ENCODE peak calls at places on chromosome 9, in eight cellular contexts. L, I, Q, G, A, O, M and J are unnamed samples.

GRCh38 chr9:110089681-110090370 is 118.1 kb downstream of the C9orf152 start:
- DNase-seq in I (no peak), O (no peak), G (no peak), Q (no peak), M (peak; percentile 49), A (no peak), L (no peak), J (no peak)

GRCh38 chr9:114314256-114314867 is 8.5 kb upstream of the ORM1 start:
- DNase-seq in G (no peak), O (no peak), Q (no peak), A (no peak), L (no peak), M (no peak), I (peak; percentile 30), J (no peak)

GRCh38 chr9:110069326-110070248 is 138.4 kb downstream of the C9orf152 start:
- DNase-seq in M (peak; percentile 66), G (no peak), I (no peak), A (peak; percentile 96), O (no peak), L (no peak), Q (peak; percentile 62), J (no peak)

GRCh38 chr9:136112541-136112940 is 6.1 kb downstream of the TMEM250 start:
- DNase-seq in I (no peak), Q (no peak), M (no peak), L (no peak), A (no peak), G (no peak), O (no peak), J (no peak)

GRCh38 chr9:35114921-35115341 is 731 bp downstream of the ATOSB start:
- DNase-seq in L (peak; percentile 68), G (peak; percentile 44), O (peak; percentile 60), A (peak; percentile 79), I (peak; percentile 71), M (peak; percentile 86), Q (peak; percentile 74), J (peak; percentile 51)

GRCh38 chr9:114400219-114400618 is 12.4 kb upstream of the AKNA start:
- DNase-seq in L (no peak), M (no peak), A (no peak), I (no peak), Q (no peak), O (no peak), G (no peak), J (no peak)

GRCh38 chr9:81498576-81498975 is 190.8 kb downstream of the TLE1 start:
- DNase-seq in I (no peak), L (no peak), M (no peak), Q (no peak), A (no peak), G (no peak), O (no peak), J (no peak)

GRCh38 chr9:36164361-36164760 is 4.8 kb upstream of the CCIN start:
- DNase-seq in M (no peak), I (peak; percentile 67), Q (no peak), G (no peak), A (no peak), O (peak; percentile 66), L (peak; percentile 19), J (peak; percentile 33)

GRCh38 chr9:34496149-34496712 is 26.6 kb downstream of the ENHO start:
- DNase-seq in O (no peak), A (no peak), M (no peak), I (no peak), Q (no peak), L (peak; percentile 49), G (no peak), J (peak; percentile 12)

GRCh38 chr9:95018099-95018927 is 291.8 kb downstream of the AOPEP start:
- DNase-seq in L (peak; percentile 46), O (no peak), I (no peak), G (peak; percentile 45), M (peak; percentile 63), Q (no peak), A (peak; percentile 93), J (no peak)

GRCh38 chr9:97563458-97564135 is 62.1 kb downstream of the TMOD1 start:
- DNase-seq in A (no peak), L (no peak), Q (no peak), G (no peak), I (no peak), M (no peak), O (no peak), J (no peak)

GRCh38 chr9:129027685-129028191 is 393 bp downstream of the SH3GLB2 start:
- DNase-seq in I (no peak), L (peak; percentile 67), A (peak; percentile 28), Q (no peak), M (peak; percentile 84), G (peak; percentile 29), O (peak; percentile 79), J (no peak)

GRCh38 chr9:4600363-4600762 is 61.7 kb upstream of the PLPP6 start:
- DNase-seq in Q (no peak), L (no peak), O (no peak), I (no peak), M (no peak), A (no peak), G (no peak), J (no peak)

GRCh38 chr9:27471789-27472585 is 52.1 kb upstream of the IFNK start:
- DNase-seq in A (no peak), I (no peak), G (peak; percentile 55), M (no peak), Q (no peak), O (peak; percentile 44), L (no peak), J (no peak)

GRCh38 chr9:134371731-134372130 is 45.5 kb downstream of the RXRA start:
- DNase-seq in L (no peak), M (peak; percentile 93), A (no peak), Q (peak; percentile 89), G (peak; percentile 55), I (no peak), O (no peak), J (no peak)

GRCh38 chr9:35689351-35689600 is 449 bp downstream of the TPM2 start:
- DNase-seq in O (no peak), L (no peak), G (no peak), I (no peak), Q (no peak), M (no peak), A (no peak), J (no peak)

DNA sequence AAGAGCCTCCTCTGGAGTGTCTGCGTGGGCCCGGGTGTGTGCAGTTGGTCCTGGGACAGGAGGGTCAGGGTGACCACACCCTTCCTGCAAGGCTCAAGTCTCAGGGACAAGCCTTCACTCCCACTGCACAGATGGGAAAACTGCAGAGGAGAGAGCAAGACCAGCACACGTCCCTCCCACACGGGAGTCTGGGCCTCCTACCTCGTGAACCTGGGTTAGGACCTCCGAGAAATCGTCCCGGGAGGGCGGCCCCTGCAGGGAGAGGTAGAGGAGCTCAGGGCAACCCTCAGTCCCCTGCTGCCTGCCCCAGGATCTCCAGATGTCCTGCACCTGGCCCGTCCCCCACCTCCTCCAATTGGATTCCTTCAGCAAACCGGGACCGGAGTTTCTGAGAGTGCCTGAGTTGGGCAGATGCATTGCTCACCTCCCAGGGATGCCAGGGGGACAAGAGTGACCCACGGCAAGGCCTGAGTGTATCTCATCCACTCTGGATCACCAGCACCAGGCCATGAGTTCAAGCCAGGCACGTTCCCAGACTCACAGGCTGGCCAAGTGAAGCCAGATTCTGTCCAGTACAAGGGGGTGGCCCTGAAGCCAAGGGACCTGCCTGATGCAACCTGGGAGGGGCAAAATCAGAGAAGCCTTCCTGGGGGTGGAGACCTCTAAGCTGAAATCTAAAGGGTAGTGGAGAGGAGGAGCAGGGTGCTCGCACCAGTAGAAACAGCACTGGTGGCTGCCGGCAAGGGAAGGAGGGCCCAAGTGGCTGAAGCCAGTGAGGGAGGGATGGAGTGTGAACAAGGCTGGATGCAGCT is 2.1 kb downstream of the PIP5KL1 start:
- DNase-seq in M (peak; percentile 56), I (peak; percentile 65), L (no peak), O (no peak), Q (no peak), A (no peak), G (no peak), J (no peak)
- H3K27me3 ChIP-seq in M (peaks cover 15% of the 10 kb centered on the region), I (peaks cover 51% of the 10 kb centered on the region), L (no peaks in the 10 kb centered on the region), O (no peaks in the 10 kb centered on the region), Q (no peaks in the 10 kb centered on the region), A (no peaks in the 10 kb centered on the region), G (no peaks in the 10 kb centered on the region), J (peaks cover 31% of the 10 kb centered on the region)

GRCh38 chr9:33161589-33162132 is 5.5 kb downstream of the B4GALT1 start:
- DNase-seq in O (no peak), M (no peak), I (no peak), L (no peak), G (peak; percentile 70), A (no peak), Q (no peak), J (no peak)

GRCh38 chr9:33164138-33164809 is 2.9 kb downstream of the B4GALT1 start:
- DNase-seq in M (no peak), G (no peak), O (no peak), A (no peak), I (no peak), Q (no peak), L (peak; percentile 18), J (peak; percentile 48)

GRCh38 chr9:33165263-33166151 is 1.6 kb downstream of the B4GALT1 start:
- DNase-seq in A (peak; percentile 84), Q (peak; percentile 72), I (peak; percentile 56), L (peak; percentile 69), G (peak; percentile 58), M (no peak), O (peak; percentile 42), J (no peak)

GRCh38 chr9:33162721-33163311 is 4.3 kb downstream of the B4GALT1 start:
- DNase-seq in Q (no peak), G (peak; percentile 90), I (no peak), A (peak; percentile 81), M (peak; percentile 60), O (no peak), L (no peak), J (no peak)

DNA sequence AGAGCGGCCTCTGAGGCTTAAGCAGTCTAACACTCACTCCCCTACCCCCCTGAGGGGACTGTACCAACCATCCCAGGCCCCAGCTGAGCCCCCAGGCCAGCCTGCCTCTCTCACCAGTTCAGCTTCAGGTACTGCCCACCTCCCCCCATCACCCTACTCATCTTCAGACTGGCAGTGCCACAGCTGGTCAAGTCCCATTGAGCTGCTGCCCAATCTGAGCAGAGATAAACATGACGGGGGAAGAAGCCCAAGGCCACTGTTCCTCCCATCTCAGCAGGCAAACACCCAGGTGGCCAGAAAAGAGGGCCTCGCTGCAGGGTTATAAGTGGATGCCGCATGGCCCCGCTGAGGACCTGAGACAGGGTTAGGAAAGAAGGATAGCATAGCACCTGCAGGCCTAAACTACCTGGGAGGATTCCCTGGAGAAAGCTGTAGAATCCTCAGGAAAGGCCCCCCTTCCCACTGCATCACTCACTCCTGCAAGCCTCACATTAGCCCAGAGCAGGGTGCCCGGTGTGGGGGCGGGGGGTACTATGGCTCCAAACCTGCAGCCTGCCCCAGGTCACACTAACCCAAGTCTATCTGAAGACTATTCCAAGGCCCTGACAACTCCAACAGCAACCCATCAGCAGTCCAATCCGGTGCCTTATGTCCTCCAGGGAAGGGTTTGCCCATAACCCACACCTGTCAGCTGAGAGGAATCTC is 3.6 kb downstream of the B4GALT1 start:
- DNase-seq in O (peak; percentile 52), L (no peak), I (no peak), M (no peak), G (no peak), A (no peak), Q (no peak), J (peak; percentile 24)
- H3K4me1 ChIP-seq in O (peaks cover 36% of the 10 kb centered on the region), L (peaks cover 26% of the 10 kb centered on the region), I (peaks cover 42% of the 10 kb centered on the region), M (peaks cover 80% of the 10 kb centered on the region), G (peaks cover 58% of the 10 kb centered on the region), A (peaks cover 47% of the 10 kb centered on the region), Q (peaks cover 49% of the 10 kb centered on the region), J (peaks cover 59% of the 10 kb centered on the region)

GRCh38 chr9:126642009-126642744 is 28.4 kb downstream of the LMX1B start:
- DNase-seq in M (no peak), Q (no peak), L (no peak), G (no peak), O (no peak), A (no peak), I (peak; percentile 63), J (no peak)
- H3K27me3 ChIP-seq in M (peaks cover 84% of the 10 kb centered on the region), Q (peaks cover 8% of the 10 kb centered on the region), L (peaks cover 58% of the 10 kb centered on the region), G (peaks cover 14% of the 10 kb centered on the region), O (no peaks in the 10 kb centered on the region), A (peaks cover 99% of the 10 kb centered on the region), I (peaks cover 75% of the 10 kb centered on the region), J (no peaks in the 10 kb centered on the region)

GRCh38 chr9:131307974-131308373 is 18.5 kb downstream of the PLPP7 start:
- DNase-seq in M (no peak), L (no peak), Q (no peak), G (no peak), I (no peak), A (no peak), O (no peak), J (no peak)
- H3K4me1 ChIP-seq in M (peaks cover 5% of the 10 kb centered on the region), L (no peaks in the 10 kb centered on the region), Q (no peaks in the 10 kb centered on the region), G (no peaks in the 10 kb centered on the region), I (no peaks in the 10 kb centered on the region), A (peaks cover 3% of the 10 kb centered on the region), O (no peaks in the 10 kb centered on the region), J (peaks cover 8% of the 10 kb centered on the region)